ENCODE peak calls at places on chromosomes 2 and 18, in six cellular contexts. I, F, L, S, A and T are unnamed samples.

GRCh38 chr18:23810396-23810795 is 121.1 kb downstream of the LAMA3 start:
- DNase-seq in I (peak; percentile 26), F (no peak), L (no peak), S (no peak), A (no peak), T (no peak)

GRCh38 chr2:118312963-118313756 is 224.9 kb downstream of the INSIG2 start:
- DNase-seq in I (no peak), F (no peak), L (no peak), S (no peak), A (no peak), T (no peak)

GRCh38 chr2:220065581-220065980 is 438.2 kb downstream of the SLC4A3 start:
- DNase-seq in I (no peak), F (peak; percentile 47), L (no peak), S (no peak), A (no peak), T (no peak)

GRCh38 chr2:231191896-231192872 is 6.2 kb upstream of the ARMC9 start:
- DNase-seq in I (no peak), F (peak; percentile 63), L (no peak), S (peak; percentile 69), A (peak; percentile 88), T (peak; percentile 77)

GRCh38 chr2:175892046-175892445 is 110.0 kb downstream of the LNPK start:
- DNase-seq in I (no peak), F (peak; percentile 14), L (no peak), S (no peak), A (no peak), T (no peak)

GRCh38 chr2:225274751-225275150 is 124.8 kb upstream of the NYAP2 start:
- DNase-seq in I (no peak), F (peak; percentile 78), L (no peak), S (no peak), A (no peak), T (no peak)

GRCh38 chr2:80256396-80257167 is 48.0 kb downstream of the LRRTM1 start:
- DNase-seq in I (no peak), F (no peak), L (no peak), S (no peak), A (peak; percentile 18), T (no peak)

GRCh38 chr2:3288455-3289163 is 89.0 kb downstream of the EIPR1 start:
- DNase-seq in I (no peak), F (no peak), L (no peak), S (no peak), A (no peak), T (no peak)

GRCh38 chr2:157246212-157247067 is 11.1 kb upstream of the GALNT5 start:
- DNase-seq in I (no peak), F (peak; percentile 95), L (no peak), S (no peak), A (no peak), T (no peak)

GRCh38 chr2:33583194-33583938 is 15.7 kb downstream of the FAM98A start:
- DNase-seq in I (peak; percentile 16), F (peak; percentile 12), L (no peak), S (no peak), A (peak; percentile 58), T (no peak)

GRCh38 chr2:49369650-49370049 is 215.3 kb upstream of the FSHR start:
- DNase-seq in I (no peak), F (no peak), L (no peak), S (no peak), A (no peak), T (no peak)

GRCh38 chr18:61587865-61588264 is 254.6 kb downstream of the CDH20 start:
- DNase-seq in I (no peak), F (no peak), L (no peak), S (no peak), A (no peak), T (no peak)

GRCh38 chr2:44388877-44389276 is 27.1 kb downstream of the CAMKMT start:
- DNase-seq in I (no peak), F (no peak), L (no peak), S (no peak), A (no peak), T (no peak)

GRCh38 chr2:229943770-229944449 is 21.6 kb downstream of the FBXO36 start:
- DNase-seq in I (no peak), F (no peak), L (no peak), S (no peak), A (no peak), T (no peak)

GRCh38 chr2:99397251-99397920 is 60.2 kb downstream of the EIF5B start:
- DNase-seq in I (no peak), F (no peak), L (no peak), S (no peak), A (no peak), T (no peak)

GRCh38 chr2:203097735-203098134 is 83.1 kb downstream of the NBEAL1 start:
- DNase-seq in I (no peak), F (no peak), L (no peak), S (no peak), A (no peak), T (no peak)

GRCh38 chr2:54586062-54586982 is 130.2 kb downstream of the SPTBN1 start:
- DNase-seq in I (no peak), F (peak; percentile 93), L (no peak), S (no peak), A (no peak), T (no peak)

GRCh38 chr2:235324324-235324723 is 169.5 kb upstream of the AGAP1 start:
- DNase-seq in I (no peak), F (no peak), L (no peak), S (no peak), A (no peak), T (no peak)

GRCh38 chr2:101961287-101962242 is 30.2 kb upstream of the IL1R2 start:
- DNase-seq in I (no peak), F (peak; percentile 82), L (no peak), S (peak; percentile 73), A (peak; percentile 82), T (no peak)

GRCh38 chr2:73418343-73418742 is 32.7 kb downstream of the ALMS1 start:
- DNase-seq in I (no peak), F (peak; percentile 90), L (no peak), S (peak; percentile 67), A (peak; percentile 72), T (no peak)

GRCh38 chr2:108944601-108945241 is 44.3 kb downstream of the EDAR start:
- DNase-seq in I (no peak), F (no peak), L (no peak), S (no peak), A (peak; percentile 33), T (no peak)

GRCh38 chr2:221562226-221562625 is 9.9 kb downstream of the EPHA4 start:
- DNase-seq in I (no peak), F (no peak), L (no peak), S (no peak), A (no peak), T (no peak)

GRCh38 chr2:162422894-162423293 is 79.0 kb downstream of the GCA start:
- DNase-seq in I (no peak), F (no peak), L (no peak), S (no peak), A (no peak), T (no peak)

DNA sequence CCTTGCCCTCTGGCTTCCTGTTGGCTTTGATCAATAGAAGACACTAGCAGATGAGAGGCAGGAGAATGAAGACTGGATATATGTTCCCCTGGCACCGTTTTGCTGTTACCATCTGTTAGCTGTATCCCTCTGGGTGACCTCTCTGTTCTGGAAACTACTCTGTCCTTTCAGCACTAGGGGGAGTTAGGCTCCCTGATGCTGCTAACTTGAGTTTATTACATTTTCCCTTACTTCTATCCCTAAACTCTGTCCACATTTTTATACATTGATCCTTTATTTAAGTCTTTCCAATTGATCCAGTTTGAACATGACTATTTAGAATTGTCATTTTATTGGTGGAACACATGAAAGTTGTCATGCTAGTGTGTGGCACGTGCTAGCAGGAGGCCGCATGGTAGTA is 1014.3 kb upstream of the CDH2 start:
- DNase-seq in I (no peak), F (peak; percentile 3), L (no peak), S (no peak), A (no peak), T (no peak)
- TF ChIP-seq CTCF in I (no peak), F (peak; percentile 12), L (no peak), S (no peak), A (no peak), T (peak; percentile 56)

GRCh38 chr2:179222076-179222475 is 42.6 kb downstream of the SESTD1 start:
- DNase-seq in I (no peak), F (no peak), L (no peak), S (no peak), A (no peak), T (no peak)

GRCh38 chr2:179226203-179226960 is 38.2 kb downstream of the SESTD1 start:
- DNase-seq in I (no peak), F (no peak), L (no peak), S (no peak), A (peak; percentile 40), T (no peak)

GRCh38 chr2:179218848-179219594 is 45.6 kb downstream of the SESTD1 start:
- DNase-seq in I (peak; percentile 33), F (peak; percentile 60), L (peak; percentile 50), S (peak; percentile 64), A (peak; percentile 90), T (no peak)

GRCh38 chr2:179226961-179227259 is 37.7 kb downstream of the SESTD1 start:
- DNase-seq in I (no peak), F (no peak), L (no peak), S (no peak), A (no peak), T (no peak)

GRCh38 chr2:179224361-179224760 is 40.3 kb downstream of the SESTD1 start:
- DNase-seq in I (no peak), F (no peak), L (no peak), S (no peak), A (no peak), T (no peak)
- TF ChIP-seq CTCF in I (no peak), F (no peak), L (no peak), S (no peak), A (no peak), T (no peak)

DNA sequence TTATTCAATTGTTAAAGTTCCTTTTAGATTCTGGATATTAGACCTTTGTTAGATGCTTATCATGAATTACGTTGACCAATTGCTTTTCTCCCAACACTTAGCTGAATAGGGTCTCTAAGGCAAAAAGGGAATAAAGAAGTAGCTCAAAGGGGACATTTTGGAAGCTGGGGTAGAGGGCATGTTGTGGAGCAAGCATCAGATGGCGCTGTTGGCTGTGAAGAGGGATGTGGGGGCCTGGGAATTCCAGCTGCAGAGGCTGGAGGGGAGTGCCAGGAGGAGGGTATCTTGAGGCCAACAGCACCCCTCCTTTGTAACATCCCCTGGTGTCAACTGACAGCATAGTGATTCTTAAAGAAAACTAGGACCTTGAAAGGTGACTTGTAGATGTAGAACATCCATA is 198.2 kb downstream of the ADCYAP1 start:
- DNase-seq in I (no peak), F (no peak), L (no peak), S (no peak), A (no peak), T (no peak)
- TF ChIP-seq CTCF in I (no peak), F (no peak), L (no peak), S (no peak), A (no peak), T (no peak)

GRCh38 chr18:12885500-12885899 is 1.5 kb upstream of the PTPN2 start:
- DNase-seq in I (no peak), F (no peak), L (no peak), S (no peak), A (no peak), T (no peak)

GRCh38 chr18:12883684-12884520 is at the start of gene PTPN2:
- DNase-seq in I (peak; percentile 83), F (peak; percentile 87), L (peak; percentile 86), S (peak; percentile 95), A (peak; percentile 95), T (peak; percentile 90)

GRCh38 chr18:12883003-12883683 is 894 bp downstream of the PTPN2 start:
- DNase-seq in I (no peak), F (peak; percentile 23), L (no peak), S (no peak), A (no peak), T (no peak)

GRCh38 chr18:12884521-12885323 is 685 bp upstream of the PTPN2 start:
- DNase-seq in I (no peak), F (no peak), L (no peak), S (no peak), A (no peak), T (no peak)

GRCh38 chr18:12886498-12887126 is 2.6 kb upstream of the PTPN2 start:
- DNase-seq in I (no peak), F (no peak), L (no peak), S (no peak), A (no peak), T (no peak)
- TF ChIP-seq CTCF in I (no peak), F (peak; percentile 17), L (no peak), S (no peak), A (no peak), T (peak; percentile 55)